ENCODE peak calls at places on chromosomes 4 and X, in ten cellular contexts. N is CD4-positive, CD25-positive, alpha-beta regulatory T cell; R is uterus; H is right lobe of liver; X is testis; D is mammary epithelial cell; C is OCI-LY7; T is colonic mucosa; G is foreskin keratinocyte; V is CD8-positive, alpha-beta memory T cell. F is an unnamed sample.

GRCh38 chrX:351736-352135 is 33.1 kb upstream of the GTPBP6 start:
- DNase-seq in G (no peak), H (peak; percentile 32), X (no peak), V (no peak), D (no peak), C (no peak), R (no peak), T (no peak), N (no peak), F (no peak)

GRCh38 chrX:11757729-11758399 is at the start of gene MSL3:
- DNase-seq in H (peak; percentile 73), T (peak; percentile 34), G (no peak), V (no peak), R (peak; percentile 63), X (peak; percentile 39), C (peak; percentile 56), N (peak; percentile 56), D (peak; percentile 36), F (no peak)

GRCh38 chr4:31467781-31468180 is 747.6 kb downstream of the PCDH7 start:
- DNase-seq in X (no peak), H (no peak), G (no peak), D (peak; percentile 12), T (no peak), R (no peak), C (no peak), N (no peak), V (no peak), F (no peak)

GRCh38 chr4:88759039-88759631 is 61.5 kb upstream of the NAP1L5 start:
- DNase-seq in G (peak; percentile 32), R (no peak), H (no peak), D (no peak), V (no peak), X (peak; percentile 28), N (no peak), T (no peak), C (no peak), F (no peak)

GRCh38 chr4:90695411-90695810 is 568.2 kb downstream of the CCSER1 start:
- DNase-seq in G (no peak), X (no peak), V (no peak), C (no peak), H (no peak), D (no peak), R (no peak), N (no peak), T (no peak), F (no peak)

GRCh38 chr4:85866508-85866907 is 391.6 kb downstream of the ARHGAP24 start:
- DNase-seq in N (no peak), G (no peak), D (no peak), C (no peak), X (no peak), T (no peak), R (no peak), V (no peak), H (no peak), F (no peak)

GRCh38 chr4:65597697-65598096 is 72.6 kb downstream of the EPHA5 start:
- DNase-seq in C (no peak), N (no peak), H (no peak), G (no peak), D (no peak), R (no peak), T (no peak), V (no peak), X (no peak), F (no peak)

GRCh38 chrX:10979956-10980355 is 131.2 kb upstream of the HCCS start:
- DNase-seq in H (no peak), T (no peak), R (no peak), N (no peak), C (no peak), V (no peak), D (peak; percentile 20), X (no peak), G (peak; percentile 18), F (no peak)

GRCh38 chr4:108466936-108467902 is 153.2 kb upstream of the RPL34 start:
- DNase-seq in C (no peak), X (no peak), G (peak; percentile 76), V (no peak), D (peak; percentile 91), T (no peak), R (no peak), H (no peak), N (peak; percentile 81), F (peak; percentile 48)

GRCh38 chr4:41258783-41259182 is 2.1 kb downstream of the UCHL1 start:
- DNase-seq in T (no peak), V (no peak), R (no peak), N (peak; percentile 1), H (no peak), D (peak; percentile 38), G (peak; percentile 20), X (peak; percentile 50), C (peak; percentile 71), F (peak; percentile 31)

GRCh38 chr4:145041378-145041777 is 56.6 kb downstream of the ANAPC10 start:
- DNase-seq in H (no peak), G (no peak), N (no peak), V (no peak), D (no peak), R (no peak), X (peak; percentile 88), C (peak; percentile 66), T (no peak), F (no peak)

GRCh38 chr4:76905521-76905920 is 7.6 kb upstream of the SOWAHB start:
- DNase-seq in X (no peak), R (no peak), G (no peak), H (no peak), C (no peak), D (no peak), N (no peak), V (no peak), T (no peak), F (no peak)

GRCh38 chr4:52914051-52914605 is 52.0 kb downstream of the RASL11B start:
- DNase-seq in T (no peak), X (peak; percentile 60), R (no peak), V (no peak), H (no peak), C (no peak), D (no peak), N (no peak), G (no peak), F (no peak)
- H3K27ac ChIP-seq in T (no peak overlapping the region), X (peak overlapping the region; percentile 5), R (no peak overlapping the region), V (no peak overlapping the region), H (peak overlapping the region; percentile 11), C (no peak overlapping the region), D (no peak overlapping the region), N (no peak overlapping the region), G (no peak overlapping the region), F (no peak overlapping the region)

GRCh38 chr4:123651127-123651526 is 254.5 kb downstream of the SPRY1 start:
- DNase-seq in H (no peak), G (no peak), V (no peak), D (peak; percentile 55), T (no peak), C (no peak), R (no peak), X (no peak), N (no peak), F (no peak)

GRCh38 chr4:123649644-123650356 is 253.2 kb downstream of the SPRY1 start:
- DNase-seq in V (no peak), T (peak; percentile 62), D (peak; percentile 94), C (no peak), G (peak; percentile 76), R (peak; percentile 38), N (no peak), H (no peak), X (no peak), F (peak; percentile 70)

GRCh38 chr4:123652501-123652900 is 255.9 kb downstream of the SPRY1 start:
- DNase-seq in D (no peak), X (no peak), T (no peak), H (no peak), N (no peak), G (no peak), C (no peak), R (no peak), V (no peak), F (no peak)

GRCh38 chr4:123651536-123652175 is 255.1 kb downstream of the SPRY1 start:
- DNase-seq in C (no peak), N (no peak), R (no peak), D (no peak), T (no peak), V (no peak), G (no peak), X (no peak), H (no peak), F (no peak)

DNA sequence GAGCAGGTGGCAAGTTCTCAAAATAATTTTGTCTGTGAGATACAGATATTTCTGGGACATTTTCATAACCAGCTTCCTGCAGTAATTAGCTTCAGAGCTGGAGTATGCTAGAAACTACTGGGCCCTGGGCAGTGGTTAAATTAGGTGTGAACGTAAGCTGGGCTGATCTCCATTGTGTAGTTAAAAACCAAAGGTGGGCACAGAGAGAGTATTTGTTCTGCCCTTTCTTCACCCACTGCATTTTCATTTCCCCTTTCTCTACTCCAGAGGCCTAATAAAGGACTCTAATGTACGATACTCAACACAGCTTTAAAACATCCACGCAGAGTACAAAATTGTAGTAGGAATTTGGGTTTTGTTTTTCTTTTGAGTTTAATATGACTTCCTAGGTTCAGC is 252.7 kb downstream of the SPRY1 start:
- DNase-seq in T (no peak), H (no peak), D (no peak), N (no peak), C (peak; percentile 14), G (no peak), X (no peak), V (no peak), R (no peak), F (no peak)
- H3K27ac ChIP-seq in T (peak overlapping the region; percentile 73), H (no peak overlapping the region), D (peak overlapping the region; percentile 94), N (no peak overlapping the region), C (no peak overlapping the region), G (peak overlapping the region; percentile 11), X (peak overlapping the region; percentile 50), V (no peak overlapping the region), R (peak overlapping the region; percentile 61), F (peak overlapping the region; percentile 52)

DNA sequence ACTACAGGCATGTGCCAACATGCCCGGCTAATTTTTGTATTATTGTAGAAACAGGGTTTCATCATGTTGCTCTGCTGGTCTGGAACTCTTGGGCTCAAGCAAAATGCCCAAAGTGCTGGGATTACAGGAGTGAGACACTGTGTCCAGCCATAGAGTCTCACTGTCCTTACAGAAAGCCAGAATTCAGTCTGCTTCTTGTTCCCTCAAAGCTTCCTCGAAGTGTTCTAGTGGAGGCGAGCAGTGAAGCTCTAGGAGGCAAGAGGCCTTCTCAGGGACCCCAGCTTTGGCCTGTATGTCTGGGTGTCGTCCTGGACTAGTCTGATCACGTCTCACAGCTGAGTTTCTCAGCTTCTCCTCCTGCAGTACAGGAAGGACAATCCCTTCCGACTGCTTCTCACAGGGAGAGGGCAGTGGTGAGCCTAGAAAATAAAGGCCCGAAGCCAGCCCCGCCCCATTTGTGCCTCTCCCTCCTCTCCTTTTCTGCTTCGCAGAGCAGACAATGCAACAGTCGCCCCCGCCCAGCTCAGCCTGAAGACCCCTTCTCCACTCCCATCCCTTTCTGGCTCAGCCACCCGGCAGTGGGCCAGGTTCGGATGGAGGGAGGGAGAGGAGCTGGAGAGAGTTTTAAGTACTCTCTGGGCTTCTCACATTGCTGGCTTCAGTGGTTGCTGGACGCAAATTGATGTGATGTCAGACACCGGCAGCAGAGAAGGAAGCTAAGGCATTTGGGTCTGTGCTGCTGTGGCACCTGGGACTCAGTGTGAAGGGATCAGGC is 11.1 kb upstream of the FAM3A start:
- DNase-seq in C (peak; percentile 80), N (peak; percentile 77), G (no peak), X (peak; percentile 86), V (peak; percentile 67), H (no peak), R (peak; percentile 82), T (peak; percentile 87), D (peak; percentile 69), F (no peak)
- H3K27ac ChIP-seq in C (peak overlapping the region; percentile 66), N (no peak overlapping the region), G (peak overlapping the region; percentile 91), X (peak overlapping the region; percentile 78), V (peak overlapping the region; percentile 57), H (no peak overlapping the region), R (peak overlapping the region; percentile 80), T (peak overlapping the region; percentile 44), D (peak overlapping the region; percentile 65), F (peak overlapping the region; percentile 90)

GRCh38 chrX:16882188-16882587 is 12.0 kb upstream of the RBBP7 start:
- DNase-seq in T (peak; percentile 41), G (no peak), N (peak; percentile 46), C (peak; percentile 67), H (peak; percentile 60), V (no peak), D (peak; percentile 20), X (peak; percentile 64), R (peak; percentile 47), F (no peak)
- H3K27ac ChIP-seq in T (peak overlapping the region; percentile 57), G (no peak overlapping the region), N (no peak overlapping the region), C (peak overlapping the region; percentile 78), H (no peak overlapping the region), V (no peak overlapping the region), D (no peak overlapping the region), X (no peak overlapping the region), R (peak overlapping the region; percentile 51), F (peak overlapping the region; percentile 48)

F was measured in epithelial cell of prostate.